ENCODE peak calls at places on chromosomes 3 and 15, in seven cellular contexts. V is CD4-positive, alpha-beta T cell; L is CD8-positive, alpha-beta T cell; W is endodermal cell; D is WTC11; R is HCT116; C is choroid plexus epithelial cell. K is an unnamed sample.
A peak's percentile ranks its signal among the peaks of the same experiment; 100 is the strongest.

GRCh38 chr3:188164248-188164687 is 10.3 kb downstream of the LPP start:
- DNase-seq in D (no peak), C (no peak), L (peak; percentile 45), V (peak; percentile 21), W (no peak), R (peak; percentile 62), K (peak; percentile 50)

GRCh38 chr3:58129041-58129440 is 81.7 kb downstream of the DNASE1L3 start:
- DNase-seq in D (no peak), R (no peak), W (no peak), L (no peak), C (no peak), V (no peak), K (no peak)

GRCh38 chr3:65847947-65848346 is 190.8 kb downstream of the MAGI1 start:
- DNase-seq in C (no peak), W (no peak), R (no peak), L (no peak), D (no peak), V (no peak), K (no peak)

GRCh38 chr3:65246561-65246960 is 558.8 kb upstream of the ADAMTS9 start:
- DNase-seq in D (no peak), C (no peak), V (no peak), W (no peak), L (no peak), R (no peak), K (no peak)

GRCh38 chr15:98057453-98057852 is 97.0 kb downstream of the ARRDC4 start:
- DNase-seq in C (no peak), W (no peak), R (no peak), L (no peak), D (no peak), V (no peak), K (no peak)

GRCh38 chr3:101813817-101814440 is 34.9 kb downstream of the NXPE3 start:
- DNase-seq in R (peak; percentile 7), C (peak; percentile 65), W (no peak), D (no peak), V (no peak), L (no peak), K (peak; percentile 27)

GRCh38 chr15:38702178-38702912 is 137.7 kb upstream of the RASGRP1 start:
- DNase-seq in L (no peak), W (no peak), C (peak; percentile 52), V (no peak), D (no peak), R (no peak), K (peak; percentile 69)

GRCh38 chr15:58870451-58870850 is 63.0 kb downstream of the SLTM start:
- DNase-seq in V (no peak), D (no peak), R (no peak), W (no peak), L (no peak), C (peak; percentile 53), K (peak; percentile 41)

GRCh38 chr3:4751057-4752051 is 227.9 kb upstream of the BHLHE40 start:
- DNase-seq in R (no peak), D (no peak), L (no peak), C (peak; percentile 87), V (no peak), W (no peak), K (peak; percentile 73)

GRCh38 chr3:33883538-33884203 is 85.2 kb downstream of the PDCD6IP start:
- DNase-seq in D (no peak), R (peak; percentile 23), L (no peak), V (no peak), C (peak; percentile 71), W (peak; percentile 60), K (peak; percentile 67)

GRCh38 chr15:71649894-71650293 is 160.5 kb upstream of the NR2E3 start:
- DNase-seq in L (no peak), R (no peak), V (no peak), C (no peak), D (no peak), W (no peak), K (peak; percentile 59)

GRCh38 chr3:156551746-156552145 is 3.2 kb downstream of the SSR3 start:
- DNase-seq in L (no peak), W (no peak), R (no peak), V (no peak), C (peak; percentile 86), D (no peak), K (no peak)

GRCh38 chr3:60055765-60056164 is 1005.9 kb upstream of the CFAP20DC start:
- DNase-seq in V (no peak), R (no peak), D (no peak), C (no peak), W (no peak), L (no peak), K (peak; percentile 25)

GRCh38 chr3:50126287-50127211 is 28.6 kb upstream of the SEMA3F start:
- DNase-seq in D (no peak), L (no peak), R (no peak), W (peak; percentile 67), V (no peak), C (peak; percentile 56), K (peak; percentile 47)

GRCh38 chr3:141710888-141711616 is 27.0 kb upstream of the RNF7 start:
- DNase-seq in R (no peak), V (no peak), C (peak; percentile 82), W (no peak), L (no peak), D (no peak), K (peak; percentile 6)

GRCh38 chr15:63000706-63001105 is 41.8 kb upstream of the TPM1 start:
- DNase-seq in W (no peak), V (no peak), L (no peak), R (no peak), D (no peak), C (no peak), K (no peak)

GRCh38 chr3:145133281-145133680 is 1027.7 kb downstream of the PLOD2 start:
- DNase-seq in C (no peak), R (no peak), V (no peak), D (no peak), L (no peak), W (no peak), K (no peak)

GRCh38 chr3:56862352-56863062 is 60.8 kb upstream of the ARHGEF3 start:
- DNase-seq in R (no peak), L (no peak), W (no peak), V (no peak), D (no peak), C (peak; percentile 80), K (peak; percentile 60)

GRCh38 chr15:61660579-61660978 is 399.7 kb downstream of the VPS13C start:
- DNase-seq in D (no peak), R (no peak), C (peak; percentile 80), L (no peak), W (no peak), V (no peak), K (peak; percentile 58)

GRCh38 chr15:63476229-63476632 is 28.2 kb upstream of the USP3 start:
- DNase-seq in L (no peak), R (peak; percentile 65), D (no peak), W (no peak), C (peak; percentile 97), V (no peak), K (peak; percentile 58)

GRCh38 chr3:146100825-146101444 is 60.0 kb downstream of the PLOD2 start:
- DNase-seq in W (no peak), V (no peak), C (peak; percentile 38), R (no peak), D (no peak), L (no peak), K (no peak)

GRCh38 chr15:99738047-99738847 is 5.0 kb upstream of the LYSMD4 start:
- DNase-seq in W (no peak), C (no peak), D (no peak), L (no peak), R (no peak), V (no peak), K (no peak)

GRCh38 chr15:73265536-73266153 is 103.1 kb downstream of the HCN4 start:
- DNase-seq in R (peak; percentile 42), W (peak; percentile 90), D (peak; percentile 75), L (peak; percentile 59), C (peak; percentile 77), V (peak; percentile 47), K (peak; percentile 67)

GRCh38 chr15:67240235-67241131 is 14.0 kb downstream of the AAGAB start:
- DNase-seq in V (peak; percentile 26), C (no peak), L (no peak), R (peak; percentile 21), D (no peak), W (no peak), K (peak; percentile 57)

GRCh38 chr15:38127306-38127731 is 125.3 kb upstream of the SPRED1 start:
- DNase-seq in V (no peak), L (no peak), W (no peak), C (no peak), D (no peak), R (peak; percentile 3), K (peak; percentile 14)

GRCh38 chr3:77456881-77457280 is 417.0 kb downstream of the ROBO2 start:
- DNase-seq in C (no peak), W (no peak), R (no peak), L (no peak), D (no peak), V (no peak), K (no peak)

GRCh38 chr3:181941250-181941649 is 229.5 kb downstream of the SOX2 start:
- DNase-seq in L (no peak), D (no peak), R (no peak), W (no peak), C (no peak), V (no peak), K (no peak)

GRCh38 chr15:69045810-69046209 is 31.3 kb downstream of the NOX5 start:
- DNase-seq in C (peak; percentile 84), W (no peak), V (no peak), L (no peak), D (peak; percentile 31), R (no peak), K (peak; percentile 92)
- TF ChIP-seq CTCF in C (peak; percentile 72), W (peak; percentile 57), V (no peak), L (no peak), D (no peak), R (peak; percentile 52), K (peak; percentile 26)

DNA sequence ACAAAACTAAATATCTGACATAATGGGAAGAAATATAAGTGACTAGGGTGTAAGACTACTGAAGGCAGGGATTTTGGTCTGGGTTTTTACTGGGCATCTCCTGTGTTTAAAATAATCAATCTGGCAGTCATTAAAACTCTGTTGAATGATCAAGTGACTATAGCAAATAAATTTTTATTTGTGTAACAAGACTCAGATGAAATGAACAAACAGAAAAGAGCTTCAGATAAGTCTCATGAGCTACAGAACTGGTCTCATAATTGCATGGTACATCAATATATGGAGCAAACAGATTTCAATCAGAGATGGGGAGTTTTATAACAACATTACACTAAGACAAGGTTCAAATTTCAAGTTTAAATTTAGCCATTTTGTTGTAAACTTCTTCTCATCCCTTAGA is 372.5 kb downstream of the PLCL2 start:
- DNase-seq in R (no peak), C (no peak), W (no peak), V (no peak), D (no peak), L (no peak), K (no peak)
- TF ChIP-seq CTCF in R (no peak), C (no peak), W (no peak), V (no peak), D (no peak), L (no peak), K (no peak)

GRCh38 chr3:88180398-88180999 is 30.7 kb downstream of the C3orf38 start:
- DNase-seq in C (peak; percentile 83), L (no peak), V (peak; percentile 13), R (peak; percentile 10), W (no peak), D (no peak), K (peak; percentile 48)
- TF ChIP-seq CTCF in C (peak; percentile 61), L (peak; percentile 75), V (peak; percentile 66), R (peak; percentile 25), W (peak; percentile 72), D (no peak), K (peak; percentile 34)

DNA sequence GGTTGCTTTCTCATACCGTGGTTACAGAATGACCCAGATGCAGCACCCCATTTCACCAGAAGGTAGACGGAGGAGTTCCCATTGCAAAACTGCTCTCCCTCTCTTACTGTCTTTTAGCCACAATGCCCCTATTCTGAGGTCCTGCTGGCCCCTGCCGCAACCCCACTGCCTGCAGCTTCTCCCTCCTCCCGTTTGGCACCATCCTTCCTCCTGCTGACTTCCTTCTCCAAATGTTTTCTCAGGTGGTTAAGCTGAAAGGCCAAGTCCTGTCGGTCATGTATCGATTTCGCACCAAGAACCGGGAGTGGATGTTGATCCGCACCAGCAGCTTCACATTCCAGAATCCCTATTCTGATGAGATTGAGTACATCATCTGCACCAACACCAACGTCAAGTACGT is 132.3 kb upstream of the ABHD17C start:
- DNase-seq in R (no peak), V (no peak), L (no peak), C (no peak), D (no peak), W (no peak), K (no peak)
- TF ChIP-seq CTCF in R (no peak), V (no peak), L (no peak), C (no peak), D (no peak), W (peak; percentile 18), K (no peak)